ENCODE peak calls at places on chromosome 20, in four cellular contexts. S, Q, B and A are unnamed samples.

GRCh38 chr20:22491188-22491500 is 93.2 kb downstream of the FOXA2 start:
- DNase-seq in Q (no peak), S (no peak), B (no peak), A (no peak)

GRCh38 chr20:56348746-56349145 is 10.0 kb upstream of the FAM210B start:
- DNase-seq in B (no peak), Q (no peak), S (no peak), A (no peak)

GRCh38 chr20:58261660-58262059 is 33.2 kb upstream of the ANKRD60 start:
- DNase-seq in B (no peak), S (no peak), Q (no peak), A (no peak)

GRCh38 chr20:17617212-17617867 is 47.5 kb downstream of the DSTN start:
- DNase-seq in B (peak; percentile 56), Q (peak; percentile 88), S (no peak), A (peak; percentile 42)

GRCh38 chr20:58895796-58896180 is 43.3 kb downstream of the GNAS start:
- DNase-seq in Q (no peak), B (no peak), S (no peak), A (no peak)

GRCh38 chr20:11777861-11778570 is 139.7 kb upstream of the BTBD3 start:
- DNase-seq in S (peak; percentile 40), B (no peak), Q (no peak), A (no peak)

GRCh38 chr20:58598271-58599015 is 52.6 kb upstream of the STX16 start:
- DNase-seq in Q (no peak), S (peak; percentile 69), B (no peak), A (no peak)

GRCh38 chr20:23205656-23206055 is 119.5 kb upstream of the CD93 start:
- DNase-seq in S (peak; percentile 9), B (no peak), Q (peak; percentile 54), A (no peak)

GRCh38 chr20:16518068-16518783 is 55.0 kb downstream of the KIF16B start:
- DNase-seq in Q (no peak), S (peak; percentile 42), B (peak; percentile 45), A (peak; percentile 60)

GRCh38 chr20:51752343-51752951 is 15.7 kb downstream of the ATP9A start:
- DNase-seq in Q (no peak), B (no peak), S (peak; percentile 93), A (peak; percentile 71)

GRCh38 chr20:35093245-35093884 is 758 bp upstream of the TRPC4AP start:
- DNase-seq in Q (no peak), B (peak; percentile 42), S (peak; percentile 82), A (no peak)

GRCh38 chr20:17533396-17533795 is 2.2 kb upstream of the BFSP1 start:
- DNase-seq in B (peak; percentile 35), Q (no peak), S (peak; percentile 60), A (peak; percentile 71)

GRCh38 chr20:11686195-11686594 is 231.5 kb upstream of the BTBD3 start:
- DNase-seq in Q (no peak), B (no peak), S (no peak), A (no peak)

GRCh38 chr20:8244637-8245036 is 112.6 kb downstream of the PLCB1 start:
- DNase-seq in S (peak; percentile 67), Q (no peak), B (no peak), A (peak; percentile 50)

GRCh38 chr20:32965581-32966373 is 38.5 kb downstream of the SUN5 start:
- DNase-seq in S (no peak), B (no peak), Q (peak; percentile 38), A (no peak)

GRCh38 chr20:26163890-26164289 is 467.2 kb upstream of the ZNF337 start:
- DNase-seq in S (peak; percentile 70), B (no peak), Q (no peak), A (no peak)

GRCh38 chr20:48769111-48769879 is 58.5 kb downstream of the PREX1 start:
- DNase-seq in Q (no peak), S (no peak), B (peak; percentile 55), A (no peak)

GRCh38 chr20:1741309-1742048 is 83.9 kb upstream of the SIRPG start:
- DNase-seq in Q (no peak), B (no peak), S (no peak), A (no peak)

GRCh38 chr20:48187891-48188290 is 402.6 kb upstream of the SULF2 start:
- DNase-seq in S (peak; percentile 21), B (no peak), Q (no peak), A (no peak)

GRCh38 chr20:2104236-2104635 is 2.6 kb downstream of the STK35 start:
- DNase-seq in S (no peak), Q (no peak), B (no peak), A (no peak)

GRCh38 chr20:59972037-59972801 is 14.0 kb downstream of the CDH26 start:
- DNase-seq in S (no peak), Q (no peak), B (no peak), A (no peak)

GRCh38 chr20:43669332-43669731 is 2.4 kb downstream of the MYBL2 start:
- DNase-seq in Q (no peak), S (peak; percentile 62), B (no peak), A (no peak)

GRCh38 chr20:34691838-34692237 is 12.3 kb upstream of the TP53INP2 start:
- DNase-seq in S (no peak), Q (no peak), B (no peak), A (no peak)

GRCh38 chr20:46552460-46553420 is 2.3 kb upstream of the OCSTAMP start:
- DNase-seq in Q (no peak), B (peak; percentile 8), S (no peak), A (no peak)

GRCh38 chr20:51034461-51034860 is 11.6 kb upstream of the KCNG1 start:
- DNase-seq in S (no peak), B (no peak), Q (no peak), A (no peak)

GRCh38 chr20:46255440-46256104 is 52.7 kb downstream of the CDH22 start:
- DNase-seq in S (no peak), Q (no peak), B (peak; percentile 61), A (peak; percentile 64)

GRCh38 chr20:43379239-43379917 is 78.3 kb upstream of the SRSF6 start:
- DNase-seq in S (peak; percentile 96), B (no peak), Q (no peak), A (peak; percentile 27)

GRCh38 chr20:8777866-8778265 is 291.0 kb upstream of the PLCB4 start:
- DNase-seq in B (no peak), Q (no peak), S (peak; percentile 49), A (no peak)

GRCh38 chr20:22795897-22796296 is 211.5 kb upstream of the FOXA2 start:
- DNase-seq in Q (no peak), B (no peak), S (peak; percentile 99), A (peak; percentile 80)

GRCh38 chr20:17128206-17128605 is 98.6 kb upstream of the PCSK2 start:
- DNase-seq in S (no peak), Q (no peak), B (no peak), A (no peak)

DNA sequence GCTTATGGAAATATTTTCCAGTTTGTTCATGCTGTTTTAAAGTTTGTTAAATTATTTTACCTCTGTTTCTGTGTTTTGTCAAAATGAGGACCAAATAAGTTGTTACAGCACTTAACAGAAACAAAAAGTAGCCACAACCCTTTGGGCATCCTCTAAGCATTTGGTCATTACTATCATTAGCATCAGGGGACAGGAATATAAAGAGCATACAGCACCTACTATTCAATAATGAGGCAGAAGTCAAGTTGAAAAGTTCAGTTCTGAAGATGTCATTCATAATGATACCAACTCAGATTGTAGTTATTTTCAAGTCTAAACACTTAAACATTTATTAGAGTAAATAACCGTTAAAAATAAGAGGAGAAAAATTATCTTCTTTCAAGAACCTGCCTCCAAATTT is 862.3 kb upstream of the FLRT3 start:
- DNase-seq in B (no peak), S (no peak), Q (no peak), A (no peak)
- TF ChIP-seq MAFK in B (no peak), S (no peak), Q (no peak), A (no peak)

GRCh38 chr20:36573103-36573797 is at the start of gene TGIF2:
- DNase-seq in S (peak; percentile 81), B (peak; percentile 91), Q (peak; percentile 95), A (peak; percentile 92)

GRCh38 chr20:36572701-36573102 is 695 bp upstream of the TGIF2 start:
- DNase-seq in S (peak; percentile 51), Q (no peak), B (peak; percentile 67), A (peak; percentile 65)

GRCh38 chr20:36573798-36574277 is 441 bp downstream of the TGIF2 start:
- DNase-seq in S (no peak), B (peak; percentile 50), Q (no peak), A (peak; percentile 48)

GRCh38 chr20:36569847-36570429 is 3.5 kb upstream of the TGIF2 start:
- DNase-seq in S (peak; percentile 65), B (peak; percentile 62), Q (no peak), A (no peak)

GRCh38 chr20:36571564-36572504 is 1.6 kb upstream of the TGIF2 start:
- DNase-seq in S (no peak), Q (peak; percentile 70), B (peak; percentile 69), A (peak; percentile 73)
- H2AFZ ChIP-seq in S (peak overlapping the region; percentile 78), Q (no peak overlapping the region), B (peak overlapping the region; percentile 94), A (peak overlapping the region; percentile 17)

DNA sequence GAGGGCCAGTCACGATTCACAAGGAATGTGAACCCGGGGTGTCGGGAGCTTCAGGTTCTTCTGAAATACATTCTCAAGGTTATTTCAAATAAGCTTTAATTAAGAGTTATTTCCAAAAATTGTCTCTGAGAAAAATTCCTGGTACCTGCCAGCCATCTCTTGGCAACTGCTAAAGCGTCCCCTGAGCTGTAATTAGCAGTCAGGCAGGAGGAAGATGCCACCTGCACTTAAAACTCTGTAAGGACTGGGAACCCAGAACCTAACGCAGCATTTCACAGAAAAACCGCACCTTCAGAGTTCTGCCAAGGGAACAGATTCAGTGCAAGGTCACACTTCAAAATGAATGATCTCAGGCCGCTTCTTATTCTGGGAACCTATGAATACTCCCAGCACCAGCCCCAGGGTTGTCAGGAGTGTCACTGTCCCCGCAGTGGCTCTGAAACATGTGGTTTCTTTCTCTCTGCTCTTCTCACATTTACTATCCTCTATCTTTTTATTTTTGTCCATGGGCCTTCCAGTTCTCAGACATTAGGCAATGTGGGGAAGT is 36.7 kb downstream of the INSM1 start:
- DNase-seq in S (no peak), Q (no peak), B (no peak), A (no peak)
- TF ChIP-seq MAFK in S (no peak), Q (no peak), B (no peak), A (no peak)

DNA sequence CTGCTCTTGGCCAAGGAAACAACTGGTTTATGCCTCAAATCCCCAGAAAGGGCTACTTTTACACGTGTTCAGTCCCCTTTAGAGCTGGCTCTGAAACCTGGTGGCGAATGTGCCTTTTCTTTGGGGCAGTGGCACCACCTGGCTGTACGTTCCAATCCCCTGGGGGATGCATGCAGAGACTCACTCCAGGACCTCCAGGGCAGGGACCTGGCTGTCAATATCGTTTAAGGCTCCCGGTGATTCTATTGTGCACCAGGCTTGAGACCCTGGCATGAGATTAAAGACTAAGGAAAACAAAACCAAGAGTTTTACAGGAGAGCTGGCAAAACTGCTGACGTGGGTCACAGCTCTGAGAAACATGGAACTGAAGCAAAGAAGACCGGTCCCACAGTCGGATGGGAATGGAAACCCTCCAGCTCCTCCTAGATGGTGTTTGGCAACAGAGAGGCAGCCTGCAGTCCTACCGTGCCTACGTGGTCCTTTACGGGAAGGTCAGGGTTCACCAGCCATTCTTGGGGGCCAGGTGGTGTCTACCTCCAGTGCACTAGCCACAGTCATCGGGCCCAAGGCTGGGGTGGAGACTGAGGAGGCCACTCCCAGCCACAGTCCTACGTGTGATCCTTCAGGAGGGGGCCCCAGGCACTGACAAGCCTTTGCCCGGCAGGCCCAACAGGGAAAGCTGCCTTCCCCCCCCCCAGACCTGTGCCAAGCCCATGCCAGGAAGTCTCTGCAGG is 203.3 kb upstream of the CST7 start:
- DNase-seq in B (no peak), Q (no peak), S (no peak), A (no peak)
- H2AFZ ChIP-seq in B (no peak overlapping the region), Q (no peak overlapping the region), S (peak overlapping the region; percentile 45), A (no peak overlapping the region)

GRCh38 chr20:64244870-64245603 is 10.5 kb upstream of the PCMTD2 start:
- DNase-seq in Q (no peak), S (no peak), B (no peak), A (no peak)
- TF ChIP-seq MAFK in Q (no peak), S (no peak), B (no peak), A (no peak)

GRCh38 chr20:52981051-52981450 is 8.9 kb downstream of the TSHZ2 start:
- DNase-seq in Q (no peak), S (no peak), B (no peak), A (no peak)
- H2AFZ ChIP-seq in Q (no peak overlapping the region), S (no peak overlapping the region), B (no peak overlapping the region), A (no peak overlapping the region)